ENCODE peak calls at places on chromosomes 12 and 14, in ten cellular contexts. P is left ventricle myocardium inferior; H is body of pancreas; G is CD4-positive, CD25-positive, alpha-beta regulatory T cell; T is HCT116; B is psoas muscle; A is naive thymus-derived CD4-positive, alpha-beta T cell; I is sigmoid colon; F is adrenal gland; D is thyroid gland. V is an unnamed sample.

GRCh38 chr12:70891059-70891632 is 29.4 kb downstream of the PTPRR start:
- DNase-seq in P (no peak), H (no peak), G (no peak), T (no peak), B (no peak), A (no peak), I (no peak), F (no peak), D (no peak), V (no peak)

GRCh38 chr12:123267991-123268843 is 3.4 kb downstream of the CDK2AP1 start:
- DNase-seq in P (peak), H (no peak), G (no peak), T (no peak), B (peak), A (no peak), I (no peak), F (no peak), D (no peak), V (no peak)

GRCh38 chr12:41466762-41467270 is 278.7 kb downstream of the PDZRN4 start:
- DNase-seq in P (no peak), H (no peak), G (no peak), T (no peak), B (no peak), A (no peak), I (no peak), F (no peak), D (no peak), V (no peak)

GRCh38 chr14:104390221-104390931 is 189.2 kb upstream of the C14orf180 start:
- DNase-seq in P (no peak), H (no peak), G (no peak), T (no peak), B (peak), A (no peak), I (peak), F (no peak), D (no peak), V (no peak)

GRCh38 chr14:94342334-94342934 is 19.3 kb upstream of the SERPINA6 start:
- DNase-seq in P (peak), H (peak), G (no peak), T (peak), B (peak), A (peak), I (peak), F (peak), D (peak), V (peak)

GRCh38 chr12:114319422-114319821 is 86.5 kb downstream of the TBX5 start:
- DNase-seq in P (no peak), H (no peak), G (no peak), T (no peak), B (no peak), A (no peak), I (no peak), F (peak), D (no peak), V (no peak)

GRCh38 chr12:58877243-58877743 is 43.0 kb downstream of the LRIG3 start:
- DNase-seq in P (no peak), H (peak), G (no peak), T (no peak), B (no peak), A (no peak), I (no peak), F (no peak), D (no peak), V (no peak)

GRCh38 chr14:70808402-70809237 is 693 bp downstream of the MAP3K9 start:
- DNase-seq in P (peak), H (peak), G (peak), T (no peak), B (peak), A (peak), I (peak), F (peak), D (peak), V (peak)

GRCh38 chr12:58349161-58349560 is 407.8 kb downstream of the ATP23 start:
- DNase-seq in P (no peak), H (no peak), G (no peak), T (no peak), B (no peak), A (no peak), I (no peak), F (no peak), D (no peak), V (no peak)

GRCh38 chr14:94685166-94685581 is 73.0 kb downstream of the SERPINA3 start:
- DNase-seq in P (no peak), H (no peak), G (no peak), T (no peak), B (no peak), A (no peak), I (peak), F (no peak), D (no peak), V (no peak)

GRCh38 chr14:86787782-86788181 is 1205.2 kb downstream of the GALC start:
- DNase-seq in P (no peak), H (no peak), G (no peak), T (no peak), B (no peak), A (no peak), I (no peak), F (no peak), D (no peak), V (no peak)

GRCh38 chr14:23284654-23285529 is 1.0 kb downstream of the HOMEZ start:
- DNase-seq in P (no peak), H (no peak), G (no peak), T (no peak), B (no peak), A (no peak), I (no peak), F (no peak), D (no peak), V (no peak)

GRCh38 chr12:101746661-101747060 is 7.4 kb upstream of the SYCP3 start:
- DNase-seq in P (no peak), H (peak), G (no peak), T (no peak), B (no peak), A (no peak), I (no peak), F (no peak), D (no peak), V (no peak)

GRCh38 chr12:59820594-59821011 is 224.8 kb downstream of the SLC16A7 start:
- DNase-seq in P (no peak), H (no peak), G (no peak), T (no peak), B (no peak), A (no peak), I (no peak), F (no peak), D (no peak), V (no peak)

GRCh38 chr12:117012189-117012805 is 86.9 kb downstream of the TESC start:
- DNase-seq in P (no peak), H (no peak), G (no peak), T (no peak), B (no peak), A (no peak), I (no peak), F (no peak), D (no peak), V (no peak)

GRCh38 chr12:59040651-59041050 is 120.3 kb upstream of the LRIG3 start:
- DNase-seq in P (no peak), H (no peak), G (no peak), T (no peak), B (no peak), A (no peak), I (peak), F (no peak), D (no peak), V (no peak)

GRCh38 chr14:30658645-30659044 is 36.5 kb downstream of the SCFD1 start:
- DNase-seq in P (no peak), H (no peak), G (no peak), T (no peak), B (no peak), A (no peak), I (no peak), F (no peak), D (no peak), V (no peak)

GRCh38 chr14:69047255-69047654 is 68.2 kb upstream of the ACTN1 start:
- DNase-seq in P (no peak), H (no peak), G (no peak), T (no peak), B (no peak), A (no peak), I (no peak), F (no peak), D (no peak), V (no peak)

GRCh38 chr14:69048456-69048855 is 69.4 kb upstream of the ACTN1 start:
- DNase-seq in P (no peak), H (peak), G (no peak), T (no peak), B (no peak), A (peak), I (no peak), F (peak), D (peak), V (no peak)

GRCh38 chr14:69049675-69050074 is 70.6 kb upstream of the ACTN1 start:
- DNase-seq in P (no peak), H (no peak), G (no peak), T (no peak), B (no peak), A (no peak), I (peak), F (peak), D (no peak), V (peak)

GRCh38 chr14:69052181-69052601 is 73.1 kb upstream of the ACTN1 start:
- DNase-seq in P (no peak), H (no peak), G (no peak), T (no peak), B (no peak), A (no peak), I (no peak), F (peak), D (no peak), V (no peak)

DNA sequence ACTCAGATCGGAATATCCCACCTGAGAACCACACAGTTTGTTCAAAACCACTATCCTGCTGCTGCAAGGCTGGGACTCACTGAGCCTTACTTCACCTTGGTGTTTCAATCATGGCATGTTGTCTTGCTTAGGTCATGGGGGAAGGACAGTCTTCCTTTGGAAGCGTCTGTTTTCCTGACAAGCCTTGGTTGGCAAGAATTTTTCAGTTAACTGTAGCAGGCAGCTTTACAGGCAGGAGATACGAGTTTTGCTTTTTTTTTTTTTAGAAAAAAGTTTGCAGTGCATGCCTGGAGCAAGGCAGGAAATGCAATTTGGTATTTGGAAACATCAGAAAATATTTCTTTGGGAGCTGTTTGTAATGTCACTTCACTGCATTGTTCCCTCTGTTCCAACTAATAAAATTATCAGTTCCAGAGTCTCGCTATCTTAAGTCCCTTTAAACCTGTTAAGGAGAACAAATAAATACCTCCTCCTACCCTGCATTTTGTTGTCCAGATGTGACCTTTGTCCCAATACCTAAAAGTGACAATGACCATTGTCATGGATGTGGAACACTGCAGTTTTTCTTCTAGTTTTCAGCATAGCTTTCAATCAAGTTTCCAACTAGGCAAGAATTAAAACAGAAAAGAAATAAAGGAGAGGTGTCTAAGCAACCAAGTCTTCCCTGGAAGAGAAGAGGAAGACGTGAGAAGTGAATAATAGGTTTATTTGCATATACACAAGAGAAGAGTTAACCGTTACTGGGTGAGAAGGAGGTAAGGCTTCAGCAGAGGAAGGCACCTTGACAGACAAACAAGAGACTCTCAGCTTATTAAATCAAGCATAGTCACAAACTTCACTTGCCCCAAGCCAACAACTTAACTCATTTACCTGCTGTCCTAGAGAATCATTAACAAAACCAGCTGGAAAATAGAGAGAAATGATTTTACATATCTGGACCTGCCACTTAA is 71.4 kb upstream of the ACTN1 start:
- DNase-seq in P (no peak), H (no peak), G (no peak), T (no peak), B (no peak), A (no peak), I (no peak), F (peak), D (no peak), V (no peak)
- H3K27ac ChIP-seq in P (peak), H (peak), G (no peak), T (no peak), B (peak), A (no peak), I (peak), F (peak), D (peak), V (peak)

DNA sequence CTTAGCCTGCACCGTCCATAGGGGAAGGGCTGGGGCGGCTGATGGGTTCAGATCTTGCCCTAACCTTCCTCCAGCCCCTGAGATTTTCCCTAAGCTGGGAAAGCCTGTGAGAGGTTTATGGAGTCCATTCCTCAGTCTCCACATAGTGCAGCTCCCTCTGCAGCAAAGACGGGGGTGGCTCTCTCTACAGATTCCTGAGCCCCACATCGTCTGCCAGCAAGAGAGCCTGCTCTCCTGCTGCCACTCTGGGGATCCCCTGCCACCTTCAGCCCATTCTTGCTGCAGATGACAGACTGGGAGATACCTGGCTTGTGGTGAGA is 3.1 kb downstream of the SMIM41 start:
- DNase-seq in P (no peak), H (no peak), G (no peak), T (no peak), B (no peak), A (no peak), I (no peak), F (no peak), D (no peak), V (no peak)
- H3K27ac ChIP-seq in P (peak), H (peak), G (no peak), T (no peak), B (peak), A (no peak), I (peak), F (no peak), D (peak), V (peak)

GRCh38 chr12:65937181-65937641 is 112.9 kb downstream of the HMGA2 start:
- DNase-seq in P (no peak), H (no peak), G (no peak), T (peak), B (no peak), A (no peak), I (no peak), F (no peak), D (no peak), V (no peak)
- H3K27ac ChIP-seq in P (peak), H (no peak), G (no peak), T (peak), B (no peak), A (no peak), I (no peak), F (no peak), D (no peak), V (no peak)

GRCh38 chr12:32650508-32650907 is 28.6 kb upstream of the DNM1L start:
- DNase-seq in P (no peak), H (no peak), G (no peak), T (no peak), B (no peak), A (no peak), I (no peak), F (no peak), D (no peak), V (no peak)
- H3K27ac ChIP-seq in P (no peak), H (no peak), G (no peak), T (no peak), B (no peak), A (no peak), I (no peak), F (no peak), D (no peak), V (no peak)

DNA sequence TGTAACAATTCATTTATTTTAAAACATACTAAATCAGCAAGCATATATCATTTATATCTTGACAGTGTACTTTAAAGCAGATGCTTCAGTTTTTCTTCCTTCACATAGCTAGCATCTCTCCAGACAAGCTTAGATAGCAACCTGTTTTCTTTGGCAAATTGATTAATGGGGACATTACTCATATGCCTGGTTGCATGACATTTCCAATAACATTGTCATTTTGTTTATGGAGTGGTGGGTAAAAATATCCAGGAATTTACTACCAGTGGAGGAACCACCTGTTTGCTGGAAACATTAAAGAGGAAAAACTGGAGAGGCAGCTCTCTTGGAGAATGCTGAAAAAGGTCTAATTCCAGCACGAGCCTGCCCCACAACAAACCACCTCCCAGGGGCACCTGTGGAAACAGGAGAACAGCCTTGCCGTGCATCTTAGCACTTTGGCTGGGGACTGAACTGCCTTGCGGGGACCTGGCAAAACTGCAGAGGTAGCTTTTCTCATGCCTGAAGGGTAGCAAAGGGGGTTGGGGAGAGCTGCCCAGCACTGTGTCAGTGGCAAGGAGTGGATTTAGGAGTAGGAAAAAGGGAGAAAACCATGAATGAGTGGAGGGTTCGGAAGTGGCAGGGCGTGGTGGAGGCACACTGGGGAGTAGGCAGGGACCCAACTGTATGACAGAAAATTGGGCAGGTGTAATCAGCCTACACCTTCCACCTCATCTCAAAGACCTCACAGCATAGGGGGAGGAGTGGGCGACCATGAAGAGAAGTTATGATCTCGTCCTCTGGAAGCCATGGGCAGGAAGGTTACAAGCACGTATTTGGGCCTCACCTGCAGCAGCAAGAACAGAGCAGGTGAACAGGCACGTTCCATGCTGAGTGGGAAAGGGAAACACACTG is 11.7 kb upstream of the CREBL2 start:
- DNase-seq in P (no peak), H (no peak), G (no peak), T (no peak), B (no peak), A (no peak), I (no peak), F (peak), D (no peak), V (no peak)
- H3K27ac ChIP-seq in P (no peak), H (no peak), G (no peak), T (no peak), B (no peak), A (no peak), I (no peak), F (peak), D (no peak), V (no peak)

GRCh38 chr12:106106892-106107291 is 31.9 kb downstream of the NUAK1 start:
- DNase-seq in P (no peak), H (no peak), G (no peak), T (no peak), B (no peak), A (no peak), I (no peak), F (no peak), D (no peak), V (no peak)

GRCh38 chr12:106109168-106109910 is 29.4 kb downstream of the NUAK1 start:
- DNase-seq in P (no peak), H (no peak), G (no peak), T (no peak), B (no peak), A (no peak), I (no peak), F (no peak), D (no peak), V (no peak)

GRCh38 chr12:106106129-106106566 is 32.6 kb downstream of the NUAK1 start:
- DNase-seq in P (no peak), H (no peak), G (no peak), T (no peak), B (no peak), A (no peak), I (no peak), F (peak), D (no peak), V (no peak)

GRCh38 chr12:106107566-106107965 is 31.2 kb downstream of the NUAK1 start:
- DNase-seq in P (no peak), H (no peak), G (no peak), T (no peak), B (no peak), A (no peak), I (peak), F (no peak), D (no peak), V (no peak)

GRCh38 chr12:106108187-106108816 is 30.5 kb downstream of the NUAK1 start:
- DNase-seq in P (no peak), H (no peak), G (no peak), T (no peak), B (no peak), A (no peak), I (peak), F (no peak), D (no peak), V (no peak)
- H3K27ac ChIP-seq in P (peak), H (peak), G (no peak), T (no peak), B (peak), A (no peak), I (peak), F (no peak), D (no peak), V (no peak)

DNA sequence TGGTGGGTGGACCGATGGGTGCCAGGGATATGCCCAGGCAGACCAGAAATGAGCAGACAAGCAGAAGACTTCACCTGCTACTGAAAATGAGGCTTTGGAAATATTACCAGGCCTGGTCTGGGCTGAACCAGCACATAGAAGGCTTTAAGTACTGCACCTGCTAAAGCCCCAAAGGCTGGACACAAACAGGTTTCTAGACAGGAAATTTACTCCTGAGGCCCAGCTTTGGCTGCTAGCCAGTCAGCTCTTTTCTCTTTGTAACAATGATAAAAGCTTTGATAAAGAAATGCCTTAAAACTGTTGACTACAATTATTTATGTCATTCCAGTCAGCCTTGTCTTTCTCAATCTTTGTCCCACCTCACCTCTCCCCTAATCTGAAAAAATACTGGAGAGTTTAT is 228.8 kb upstream of the EGLN3 start:
- DNase-seq in P (no peak), H (no peak), G (no peak), T (no peak), B (no peak), A (no peak), I (no peak), F (no peak), D (no peak), V (no peak)
- H3K27ac ChIP-seq in P (no peak), H (no peak), G (no peak), T (no peak), B (no peak), A (no peak), I (no peak), F (no peak), D (no peak), V (no peak)

GRCh38 chr12:108858399-108859074 is 1.2 kb upstream of the SSH1 start:
- DNase-seq in P (no peak), H (peak), G (no peak), T (no peak), B (peak), A (peak), I (peak), F (no peak), D (peak), V (no peak)
- H3K27ac ChIP-seq in P (peak), H (peak), G (no peak), T (peak), B (peak), A (peak), I (peak), F (peak), D (peak), V (peak)

DNA sequence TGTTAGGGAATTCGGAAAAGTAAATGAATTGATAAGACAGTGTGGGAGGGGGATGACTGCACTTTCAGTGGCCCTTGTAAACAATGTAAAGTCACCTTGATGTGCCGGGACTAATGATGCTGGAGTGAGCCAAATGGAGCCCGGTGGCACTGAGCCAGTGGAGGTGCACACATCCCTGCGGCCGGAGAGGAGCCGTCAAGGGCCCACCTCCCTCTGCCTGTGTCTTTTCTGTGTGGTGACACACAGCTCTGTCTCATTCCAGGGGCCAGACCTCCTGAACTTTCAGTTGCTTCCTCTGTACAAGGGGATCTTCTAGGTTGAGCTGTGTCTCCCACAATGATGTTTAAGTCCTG is 70.5 kb upstream of the ESRRB start:
- DNase-seq in P (no peak), H (peak), G (no peak), T (no peak), B (no peak), A (no peak), I (no peak), F (no peak), D (no peak), V (no peak)
- H3K27ac ChIP-seq in P (no peak), H (peak), G (no peak), T (no peak), B (no peak), A (no peak), I (no peak), F (no peak), D (no peak), V (no peak)

V was measured in gastrocnemius medialis.